ENCODE peak calls at places on chromosomes 16 and 17, in four cellular contexts. D is CD4-positive, alpha-beta T cell; P is HuH-7.5; J is brain pericyte. X is an unnamed sample.

GRCh38 chr16:29719063-29719462 is 26.7 kb downstream of the C16orf54 start:
- DNase-seq in D (no peak), J (no peak), P (no peak), X (no peak)

GRCh38 chr16:11734025-11734652 is 8.5 kb downstream of the TXNDC11 start:
- DNase-seq in J (no peak), P (no peak), D (no peak), X (no peak)

GRCh38 chr17:81523139-81524062 is 4.8 kb upstream of the FSCN2 start:
- DNase-seq in J (no peak), D (no peak), P (no peak), X (no peak)

GRCh38 chr17:42142371-42142896 is 12.4 kb downstream of the RAB5C start:
- DNase-seq in P (no peak), D (no peak), J (no peak), X (no peak)

GRCh38 chr17:41666336-41666680 is 22.4 kb upstream of the EIF1 start:
- DNase-seq in P (no peak), J (no peak), D (peak), X (no peak)

GRCh38 chr17:60747069-60747808 is 69.6 kb downstream of the BCAS3 start:
- DNase-seq in J (no peak), D (no peak), P (no peak), X (no peak)

GRCh38 chr16:67430504-67431076 is 331 bp upstream of the HSD11B2 start:
- DNase-seq in P (peak), J (no peak), D (peak), X (no peak)

GRCh38 chr16:27289669-27290068 is 21.1 kb upstream of the NSMCE1 start:
- DNase-seq in J (no peak), D (no peak), P (no peak), X (no peak)

GRCh38 chr17:38628441-38628840 is 22.7 kb upstream of the SRCIN1 start:
- DNase-seq in D (no peak), J (no peak), P (no peak), X (no peak)

GRCh38 chr16:89358030-89359005 is 132.0 kb downstream of the ANKRD11 start:
- DNase-seq in J (no peak), D (peak), P (no peak), X (no peak)

GRCh38 chr17:75524971-75525805 is at the start of gene LLGL2:
- DNase-seq in D (peak), P (peak), J (no peak), X (no peak)

GRCh38 chr16:17499223-17499902 is 28.6 kb upstream of the XYLT1 start:
- DNase-seq in D (no peak), P (no peak), J (no peak), X (no peak)

GRCh38 chr16:79970551-79971236 is 370.2 kb upstream of the MAF start:
- DNase-seq in P (no peak), D (no peak), J (no peak), X (no peak)

GRCh38 chr16:75943705-75944514 is 217.6 kb upstream of the CPHXL start:
- DNase-seq in D (no peak), J (no peak), P (peak), X (no peak)

GRCh38 chr17:28384281-28385036 is 13.0 kb downstream of the SARM1 start:
- DNase-seq in D (peak), J (no peak), P (no peak), X (no peak)

GRCh38 chr17:7223375-7223774 is 3.6 kb downstream of the ACADVL start:
- DNase-seq in D (no peak), J (no peak), P (no peak), X (no peak)

GRCh38 chr17:38598536-38598935 is 7.2 kb downstream of the SRCIN1 start:
- DNase-seq in P (no peak), D (no peak), J (peak), X (peak)

GRCh38 chr16:86428729-86429472 is 81.4 kb upstream of the FOXF1 start:
- DNase-seq in D (no peak), J (no peak), P (no peak), X (no peak)